ENCODE peak calls at places on chromosome 4, in ten cellular contexts. One of them, this sample, is unnamed.

GRCh38 chr4:65665951-65666523 is 4.3 kb downstream of the EPHA5 start:
- DNase-seq in GM23248: peak
- DNase-seq in globus pallidus: no peak
- DNase-seq in small intestine: no peak
- DNase-seq in heart left ventricle: no peak
- DNase-seq in sigmoid colon: no peak
- DNase-seq in GM06990: no peak
- DNase-seq in SHP77: no peak
- DNase-seq in activated CD4-positive, alpha-beta memory T cell treated with anti-CD3 and anti-CD28 coated beads for 36 hours: no peak
- DNase-seq in NCI-H2029 treated with DMSO at 0.1 percent for 48 hours: no peak
- DNase-seq in this sample: no peak

GRCh38 chr4:10403633-10404445 is 53.4 kb downstream of the ZNF518B start:
- DNase-seq in small intestine: peak
- DNase-seq in NCI-H2029 treated with DMSO at 0.1 percent for 48 hours: peak
- DNase-seq in globus pallidus: peak
- DNase-seq in GM06990: no peak
- DNase-seq in sigmoid colon: no peak
- DNase-seq in heart left ventricle: no peak
- DNase-seq in SHP77: no peak
- DNase-seq in activated CD4-positive, alpha-beta memory T cell treated with anti-CD3 and anti-CD28 coated beads for 36 hours: no peak
- DNase-seq in GM23248: peak
- DNase-seq in this sample: peak

GRCh38 chr4:94444771-94445170 is 7.0 kb upstream of the PDLIM5 start:
- DNase-seq in GM06990: no peak
- DNase-seq in sigmoid colon: no peak
- DNase-seq in GM23248: peak
- DNase-seq in heart left ventricle: no peak
- DNase-seq in SHP77: no peak
- DNase-seq in NCI-H2029 treated with DMSO at 0.1 percent for 48 hours: no peak
- DNase-seq in small intestine: no peak
- DNase-seq in activated CD4-positive, alpha-beta memory T cell treated with anti-CD3 and anti-CD28 coated beads for 36 hours: no peak
- DNase-seq in globus pallidus: no peak
- DNase-seq in this sample: no peak

GRCh38 chr4:26171953-26172352 is 148.9 kb upstream of the RBPJ start:
- DNase-seq in small intestine: no peak
- DNase-seq in activated CD4-positive, alpha-beta memory T cell treated with anti-CD3 and anti-CD28 coated beads for 36 hours: no peak
- DNase-seq in GM06990: no peak
- DNase-seq in GM23248: no peak
- DNase-seq in globus pallidus: peak
- DNase-seq in heart left ventricle: no peak
- DNase-seq in NCI-H2029 treated with DMSO at 0.1 percent for 48 hours: no peak
- DNase-seq in sigmoid colon: no peak
- DNase-seq in SHP77: no peak
- DNase-seq in this sample: no peak

GRCh38 chr4:7337196-7338058 is 97.3 kb downstream of the PSAPL1 start:
- DNase-seq in SHP77: no peak
- DNase-seq in heart left ventricle: no peak
- DNase-seq in GM23248: no peak
- DNase-seq in sigmoid colon: no peak
- DNase-seq in activated CD4-positive, alpha-beta memory T cell treated with anti-CD3 and anti-CD28 coated beads for 36 hours: no peak
- DNase-seq in NCI-H2029 treated with DMSO at 0.1 percent for 48 hours: no peak
- DNase-seq in small intestine: no peak
- DNase-seq in globus pallidus: no peak
- DNase-seq in GM06990: no peak
- DNase-seq in this sample: no peak

GRCh38 chr4:71209161-71209560 is 129.7 kb upstream of the SLC4A4 start:
- DNase-seq in sigmoid colon: no peak
- DNase-seq in activated CD4-positive, alpha-beta memory T cell treated with anti-CD3 and anti-CD28 coated beads for 36 hours: no peak
- DNase-seq in globus pallidus: no peak
- DNase-seq in GM23248: peak
- DNase-seq in GM06990: no peak
- DNase-seq in heart left ventricle: no peak
- DNase-seq in NCI-H2029 treated with DMSO at 0.1 percent for 48 hours: no peak
- DNase-seq in small intestine: no peak
- DNase-seq in SHP77: no peak
- DNase-seq in this sample: no peak

GRCh38 chr4:86845593-86845992 is 3.6 kb downstream of the SLC10A6 start:
- DNase-seq in SHP77: no peak
- DNase-seq in globus pallidus: no peak
- DNase-seq in NCI-H2029 treated with DMSO at 0.1 percent for 48 hours: no peak
- DNase-seq in sigmoid colon: no peak
- DNase-seq in heart left ventricle: no peak
- DNase-seq in small intestine: no peak
- DNase-seq in GM23248: no peak
- DNase-seq in activated CD4-positive, alpha-beta memory T cell treated with anti-CD3 and anti-CD28 coated beads for 36 hours: no peak
- DNase-seq in GM06990: no peak
- DNase-seq in this sample: no peak

GRCh38 chr4:123412700-123413512 is 16.3 kb downstream of the SPRY1 start:
- DNase-seq in small intestine: no peak
- DNase-seq in heart left ventricle: no peak
- DNase-seq in sigmoid colon: no peak
- DNase-seq in activated CD4-positive, alpha-beta memory T cell treated with anti-CD3 and anti-CD28 coated beads for 36 hours: no peak
- DNase-seq in NCI-H2029 treated with DMSO at 0.1 percent for 48 hours: no peak
- DNase-seq in SHP77: peak
- DNase-seq in GM06990: no peak
- DNase-seq in GM23248: peak
- DNase-seq in globus pallidus: no peak
- DNase-seq in this sample: no peak

GRCh38 chr4:14856076-14856926 is 146.0 kb upstream of the CPEB2 start:
- DNase-seq in SHP77: no peak
- DNase-seq in GM23248: peak
- DNase-seq in heart left ventricle: peak
- DNase-seq in NCI-H2029 treated with DMSO at 0.1 percent for 48 hours: no peak
- DNase-seq in activated CD4-positive, alpha-beta memory T cell treated with anti-CD3 and anti-CD28 coated beads for 36 hours: peak
- DNase-seq in small intestine: peak
- DNase-seq in sigmoid colon: peak
- DNase-seq in GM06990: peak
- DNase-seq in globus pallidus: no peak
- DNase-seq in this sample: no peak

GRCh38 chr4:92106816-92107215 is 196.9 kb upstream of the GRID2 start:
- DNase-seq in sigmoid colon: no peak
- DNase-seq in GM06990: no peak
- DNase-seq in SHP77: no peak
- DNase-seq in GM23248: no peak
- DNase-seq in heart left ventricle: no peak
- DNase-seq in globus pallidus: no peak
- DNase-seq in activated CD4-positive, alpha-beta memory T cell treated with anti-CD3 and anti-CD28 coated beads for 36 hours: no peak
- DNase-seq in NCI-H2029 treated with DMSO at 0.1 percent for 48 hours: no peak
- DNase-seq in small intestine: no peak
- DNase-seq in this sample: no peak

GRCh38 chr4:19850909-19851308 is 400.8 kb upstream of the SLIT2 start:
- DNase-seq in activated CD4-positive, alpha-beta memory T cell treated with anti-CD3 and anti-CD28 coated beads for 36 hours: no peak
- DNase-seq in GM23248: peak
- DNase-seq in sigmoid colon: no peak
- DNase-seq in SHP77: no peak
- DNase-seq in NCI-H2029 treated with DMSO at 0.1 percent for 48 hours: no peak
- DNase-seq in small intestine: no peak
- DNase-seq in globus pallidus: no peak
- DNase-seq in GM06990: no peak
- DNase-seq in heart left ventricle: no peak
- DNase-seq in this sample: no peak

GRCh38 chr4:118367872-118368271 is 15.1 kb upstream of the PRSS12 start:
- DNase-seq in GM23248: no peak
- DNase-seq in heart left ventricle: no peak
- DNase-seq in GM06990: no peak
- DNase-seq in globus pallidus: no peak
- DNase-seq in NCI-H2029 treated with DMSO at 0.1 percent for 48 hours: peak
- DNase-seq in sigmoid colon: no peak
- DNase-seq in activated CD4-positive, alpha-beta memory T cell treated with anti-CD3 and anti-CD28 coated beads for 36 hours: no peak
- DNase-seq in SHP77: no peak
- DNase-seq in small intestine: no peak
- DNase-seq in this sample: no peak

GRCh38 chr4:151226004-151226932 is 50.7 kb upstream of the PRSS48 start:
- DNase-seq in GM06990: no peak
- DNase-seq in sigmoid colon: no peak
- DNase-seq in small intestine: no peak
- DNase-seq in GM23248: peak
- DNase-seq in activated CD4-positive, alpha-beta memory T cell treated with anti-CD3 and anti-CD28 coated beads for 36 hours: no peak
- DNase-seq in NCI-H2029 treated with DMSO at 0.1 percent for 48 hours: no peak
- DNase-seq in SHP77: no peak
- DNase-seq in globus pallidus: peak
- DNase-seq in heart left ventricle: no peak
- DNase-seq in this sample: peak

GRCh38 chr4:163941221-163941865 is 446.9 kb downstream of the TMA16 start:
- DNase-seq in globus pallidus: no peak
- DNase-seq in GM06990: no peak
- DNase-seq in heart left ventricle: no peak
- DNase-seq in small intestine: no peak
- DNase-seq in SHP77: no peak
- DNase-seq in NCI-H2029 treated with DMSO at 0.1 percent for 48 hours: no peak
- DNase-seq in activated CD4-positive, alpha-beta memory T cell treated with anti-CD3 and anti-CD28 coated beads for 36 hours: no peak
- DNase-seq in sigmoid colon: no peak
- DNase-seq in GM23248: no peak
- DNase-seq in this sample: no peak

GRCh38 chr4:13640149-13640671 is 12.7 kb upstream of the BOD1L1 start:
- DNase-seq in globus pallidus: no peak
- DNase-seq in SHP77: peak
- DNase-seq in GM06990: no peak
- DNase-seq in heart left ventricle: no peak
- DNase-seq in activated CD4-positive, alpha-beta memory T cell treated with anti-CD3 and anti-CD28 coated beads for 36 hours: no peak
- DNase-seq in NCI-H2029 treated with DMSO at 0.1 percent for 48 hours: no peak
- DNase-seq in sigmoid colon: no peak
- DNase-seq in small intestine: no peak
- DNase-seq in GM23248: peak
- DNase-seq in this sample: no peak

GRCh38 chr4:20612313-20612712 is 87.9 kb upstream of the PACRGL start:
- DNase-seq in sigmoid colon: no peak
- DNase-seq in activated CD4-positive, alpha-beta memory T cell treated with anti-CD3 and anti-CD28 coated beads for 36 hours: no peak
- DNase-seq in globus pallidus: no peak
- DNase-seq in NCI-H2029 treated with DMSO at 0.1 percent for 48 hours: no peak
- DNase-seq in heart left ventricle: no peak
- DNase-seq in small intestine: no peak
- DNase-seq in GM23248: no peak
- DNase-seq in SHP77: no peak
- DNase-seq in GM06990: no peak
- DNase-seq in this sample: no peak

GRCh38 chr4:110270492-110271197 is 72.2 kb upstream of the ELOVL6 start:
- DNase-seq in sigmoid colon: no peak
- DNase-seq in small intestine: no peak
- DNase-seq in GM06990: no peak
- DNase-seq in NCI-H2029 treated with DMSO at 0.1 percent for 48 hours: no peak
- DNase-seq in globus pallidus: no peak
- DNase-seq in SHP77: no peak
- DNase-seq in heart left ventricle: no peak
- DNase-seq in GM23248: peak
- DNase-seq in activated CD4-positive, alpha-beta memory T cell treated with anti-CD3 and anti-CD28 coated beads for 36 hours: no peak
- DNase-seq in this sample: no peak

GRCh38 chr4:76458829-76459228 is 23.8 kb downstream of the SHROOM3 start:
- DNase-seq in sigmoid colon: no peak
- DNase-seq in small intestine: no peak
- DNase-seq in heart left ventricle: no peak
- DNase-seq in GM23248: no peak
- DNase-seq in globus pallidus: no peak
- DNase-seq in GM06990: no peak
- DNase-seq in NCI-H2029 treated with DMSO at 0.1 percent for 48 hours: no peak
- DNase-seq in SHP77: no peak
- DNase-seq in activated CD4-positive, alpha-beta memory T cell treated with anti-CD3 and anti-CD28 coated beads for 36 hours: no peak
- DNase-seq in this sample: no peak

GRCh38 chr4:170259631-170260153 is 169.9 kb upstream of the AADAT start:
- DNase-seq in SHP77: peak
- DNase-seq in sigmoid colon: peak
- DNase-seq in activated CD4-positive, alpha-beta memory T cell treated with anti-CD3 and anti-CD28 coated beads for 36 hours: peak
- DNase-seq in globus pallidus: peak
- DNase-seq in GM06990: peak
- DNase-seq in NCI-H2029 treated with DMSO at 0.1 percent for 48 hours: peak
- DNase-seq in small intestine: peak
- DNase-seq in heart left ventricle: no peak
- DNase-seq in GM23248: peak
- DNase-seq in this sample: peak

GRCh38 chr4:139530833-139531427 is 25.1 kb downstream of the SETD7 start:
- DNase-seq in sigmoid colon: no peak
- DNase-seq in GM23248: peak
- DNase-seq in heart left ventricle: peak
- DNase-seq in globus pallidus: peak
- DNase-seq in small intestine: peak
- DNase-seq in activated CD4-positive, alpha-beta memory T cell treated with anti-CD3 and anti-CD28 coated beads for 36 hours: peak
- DNase-seq in SHP77: peak
- DNase-seq in GM06990: no peak
- DNase-seq in NCI-H2029 treated with DMSO at 0.1 percent for 48 hours: no peak
- DNase-seq in this sample: no peak